ENCODE peak calls at places on chromosomes 1 and 21, in seven cellular contexts. One of them, this sample, is unnamed.

GRCh38 chr1:87024936-87025537 is 110.6 kb downstream of the HS2ST1 start:
- DNase-seq in body of pancreas: peak; percentile 7
- DNase-seq in left ventricle myocardium inferior: no peak
- DNase-seq in thoracic aorta: no peak
- DNase-seq in GM06990: peak; percentile 24
- DNase-seq in IMR-90: peak; percentile 22
- DNase-seq in bronchial epithelial cell: peak; percentile 55
- DNase-seq in this sample: peak; percentile 1

GRCh38 chr1:58881471-58881994 is 97.7 kb upstream of the JUN start:
- DNase-seq in IMR-90: peak; percentile 82
- DNase-seq in thoracic aorta: peak; percentile 40
- DNase-seq in body of pancreas: peak; percentile 69
- DNase-seq in bronchial epithelial cell: peak; percentile 86
- DNase-seq in left ventricle myocardium inferior: no peak
- DNase-seq in GM06990: no peak
- DNase-seq in this sample: no peak

GRCh38 chr21:31098576-31099005 is 60.3 kb upstream of the KRTAP19-8 start:
- DNase-seq in bronchial epithelial cell: peak; percentile 40
- DNase-seq in thoracic aorta: peak; percentile 8
- DNase-seq in left ventricle myocardium inferior: peak; percentile 69
- DNase-seq in GM06990: peak; percentile 35
- DNase-seq in IMR-90: peak; percentile 48
- DNase-seq in body of pancreas: peak; percentile 73
- DNase-seq in this sample: no peak

GRCh38 chr1:28450561-28450960 is 55.3 kb upstream of the RCC1 start:
- DNase-seq in body of pancreas: no peak
- DNase-seq in thoracic aorta: no peak
- DNase-seq in bronchial epithelial cell: no peak
- DNase-seq in GM06990: no peak
- DNase-seq in IMR-90: no peak
- DNase-seq in left ventricle myocardium inferior: no peak
- DNase-seq in this sample: no peak

GRCh38 chr1:14939527-14940284 is 213.8 kb upstream of the TMEM51 start:
- DNase-seq in thoracic aorta: no peak
- DNase-seq in IMR-90: peak; percentile 81
- DNase-seq in GM06990: no peak
- DNase-seq in bronchial epithelial cell: peak; percentile 74
- DNase-seq in left ventricle myocardium inferior: no peak
- DNase-seq in body of pancreas: no peak
- DNase-seq in this sample: no peak

GRCh38 chr1:154352245-154352580 is 26.9 kb downstream of the ATP8B2 start:
- DNase-seq in IMR-90: no peak
- DNase-seq in GM06990: no peak
- DNase-seq in bronchial epithelial cell: no peak
- DNase-seq in thoracic aorta: no peak
- DNase-seq in left ventricle myocardium inferior: no peak
- DNase-seq in body of pancreas: no peak
- DNase-seq in this sample: no peak

GRCh38 chr21:25556087-25556486 is 51.2 kb downstream of the MRPL39 start:
- DNase-seq in IMR-90: no peak
- DNase-seq in GM06990: no peak
- DNase-seq in bronchial epithelial cell: no peak
- DNase-seq in thoracic aorta: no peak
- DNase-seq in left ventricle myocardium inferior: no peak
- DNase-seq in body of pancreas: no peak
- DNase-seq in this sample: no peak

GRCh38 chr1:46812065-46812750 is 13.4 kb downstream of the CYP4B1 start:
- DNase-seq in IMR-90: no peak
- DNase-seq in GM06990: no peak
- DNase-seq in body of pancreas: no peak
- DNase-seq in left ventricle myocardium inferior: peak; percentile 47
- DNase-seq in bronchial epithelial cell: no peak
- DNase-seq in thoracic aorta: no peak
- DNase-seq in this sample: no peak

GRCh38 chr1:162110910-162111309 is 41.4 kb downstream of the NOS1AP start:
- DNase-seq in thoracic aorta: no peak
- DNase-seq in left ventricle myocardium inferior: no peak
- DNase-seq in IMR-90: no peak
- DNase-seq in GM06990: no peak
- DNase-seq in body of pancreas: no peak
- DNase-seq in bronchial epithelial cell: no peak
- DNase-seq in this sample: no peak

GRCh38 chr1:173202430-173203145 is 4.5 kb downstream of the TNFSF4 start:
- DNase-seq in IMR-90: peak; percentile 95
- DNase-seq in body of pancreas: peak; percentile 18
- DNase-seq in GM06990: no peak
- DNase-seq in left ventricle myocardium inferior: no peak
- DNase-seq in bronchial epithelial cell: peak; percentile 68
- DNase-seq in thoracic aorta: no peak
- DNase-seq in this sample: peak; percentile 35

GRCh38 chr1:15410884-15411245 is 1.2 kb downstream of the EFHD2 start:
- DNase-seq in bronchial epithelial cell: no peak
- DNase-seq in body of pancreas: no peak
- DNase-seq in IMR-90: no peak
- DNase-seq in GM06990: no peak
- DNase-seq in thoracic aorta: no peak
- DNase-seq in left ventricle myocardium inferior: no peak
- DNase-seq in this sample: no peak

GRCh38 chr1:9849691-9850441 is 26.1 kb upstream of the CLSTN1 start:
- DNase-seq in thoracic aorta: no peak
- DNase-seq in left ventricle myocardium inferior: no peak
- DNase-seq in IMR-90: no peak
- DNase-seq in body of pancreas: no peak
- DNase-seq in bronchial epithelial cell: no peak
- DNase-seq in GM06990: peak; percentile 44
- DNase-seq in this sample: no peak

GRCh38 chr1:205229399-205229861 is 1.7 kb downstream of the TMCC2 start:
- DNase-seq in IMR-90: peak; percentile 57
- DNase-seq in left ventricle myocardium inferior: no peak
- DNase-seq in body of pancreas: peak; percentile 82
- DNase-seq in GM06990: peak; percentile 63
- DNase-seq in bronchial epithelial cell: peak; percentile 62
- DNase-seq in thoracic aorta: no peak
- DNase-seq in this sample: no peak

GRCh38 chr1:84611796-84612195 is 37.6 kb upstream of the CTBS start:
- DNase-seq in GM06990: no peak
- DNase-seq in left ventricle myocardium inferior: no peak
- DNase-seq in thoracic aorta: no peak
- DNase-seq in body of pancreas: no peak
- DNase-seq in bronchial epithelial cell: no peak
- DNase-seq in IMR-90: peak; percentile 78
- DNase-seq in this sample: no peak

GRCh38 chr1:185069202-185069601 is 23.8 kb downstream of the RNF2 start:
- DNase-seq in body of pancreas: no peak
- DNase-seq in bronchial epithelial cell: no peak
- DNase-seq in IMR-90: no peak
- DNase-seq in left ventricle myocardium inferior: no peak
- DNase-seq in thoracic aorta: no peak
- DNase-seq in GM06990: no peak
- DNase-seq in this sample: no peak

GRCh38 chr1:221276911-221277310 is 397.7 kb downstream of the HLX start:
- DNase-seq in bronchial epithelial cell: no peak
- DNase-seq in IMR-90: no peak
- DNase-seq in GM06990: no peak
- DNase-seq in thoracic aorta: no peak
- DNase-seq in body of pancreas: no peak
- DNase-seq in left ventricle myocardium inferior: no peak
- DNase-seq in this sample: no peak

GRCh38 chr21:46051379-46051770 is 46.5 kb upstream of the COL6A2 start:
- DNase-seq in left ventricle myocardium inferior: no peak
- DNase-seq in body of pancreas: no peak
- DNase-seq in bronchial epithelial cell: no peak
- DNase-seq in IMR-90: no peak
- DNase-seq in GM06990: no peak
- DNase-seq in thoracic aorta: no peak
- DNase-seq in this sample: no peak

GRCh38 chr21:30194701-30195299 is 21.1 kb downstream of the CLDN8 start:
- DNase-seq in GM06990: no peak
- DNase-seq in body of pancreas: no peak
- DNase-seq in IMR-90: no peak
- DNase-seq in bronchial epithelial cell: peak; percentile 73
- DNase-seq in left ventricle myocardium inferior: no peak
- DNase-seq in thoracic aorta: no peak
- DNase-seq in this sample: peak; percentile 7

GRCh38 chr1:110059133-110059863 is 11.2 kb downstream of the ALX3 start:
- DNase-seq in body of pancreas: no peak
- DNase-seq in IMR-90: peak; percentile 24
- DNase-seq in thoracic aorta: no peak
- DNase-seq in GM06990: no peak
- DNase-seq in left ventricle myocardium inferior: no peak
- DNase-seq in bronchial epithelial cell: no peak
- DNase-seq in this sample: no peak

GRCh38 chr1:21362096-21362495 is 71.8 kb upstream of the ECE1 start:
- DNase-seq in bronchial epithelial cell: no peak
- DNase-seq in thoracic aorta: no peak
- DNase-seq in IMR-90: no peak
- DNase-seq in GM06990: no peak
- DNase-seq in left ventricle myocardium inferior: no peak
- DNase-seq in body of pancreas: no peak
- DNase-seq in this sample: no peak

GRCh38 chr1:1921459-1921862 is 2.4 kb upstream of the TMEM52 start:
- DNase-seq in bronchial epithelial cell: no peak
- DNase-seq in left ventricle myocardium inferior: no peak
- DNase-seq in GM06990: no peak
- DNase-seq in thoracic aorta: no peak
- DNase-seq in body of pancreas: no peak
- DNase-seq in IMR-90: no peak
- DNase-seq in this sample: no peak

GRCh38 chr1:180849031-180849775 is 63.5 kb upstream of the KIAA1614 start:
- DNase-seq in GM06990: peak; percentile 45
- DNase-seq in thoracic aorta: no peak
- DNase-seq in left ventricle myocardium inferior: no peak
- DNase-seq in bronchial epithelial cell: peak; percentile 31
- DNase-seq in body of pancreas: peak; percentile 46
- DNase-seq in IMR-90: no peak
- DNase-seq in this sample: no peak
- H3K4me3 ChIP-seq in GM06990: no peak overlapping the region
- H3K4me3 ChIP-seq in thoracic aorta: no peak overlapping the region
- H3K4me3 ChIP-seq in left ventricle myocardium inferior: no peak overlapping the region
- H3K4me3 ChIP-seq in bronchial epithelial cell: no peak overlapping the region
- H3K4me3 ChIP-seq in body of pancreas: no peak overlapping the region
- H3K4me3 ChIP-seq in IMR-90: no peak overlapping the region
- H3K4me3 ChIP-seq in this sample: no peak overlapping the region

GRCh38 chr21:34367320-34367935 is 3.6 kb downstream of the KCNE2 start:
- DNase-seq in body of pancreas: peak; percentile 70
- DNase-seq in GM06990: no peak
- DNase-seq in bronchial epithelial cell: peak; percentile 81
- DNase-seq in left ventricle myocardium inferior: no peak
- DNase-seq in IMR-90: peak; percentile 82
- DNase-seq in thoracic aorta: no peak
- DNase-seq in this sample: peak; percentile 25
- TF ChIP-seq CTCF in body of pancreas: peak; percentile 68
- TF ChIP-seq CTCF in GM06990: peak; percentile 80
- TF ChIP-seq CTCF in bronchial epithelial cell: peak; percentile 57
- TF ChIP-seq CTCF in left ventricle myocardium inferior: peak; percentile 73
- TF ChIP-seq CTCF in IMR-90: peak; percentile 84
- TF ChIP-seq CTCF in thoracic aorta: peak; percentile 46
- TF ChIP-seq CTCF in this sample: peak; percentile 81

DNA sequence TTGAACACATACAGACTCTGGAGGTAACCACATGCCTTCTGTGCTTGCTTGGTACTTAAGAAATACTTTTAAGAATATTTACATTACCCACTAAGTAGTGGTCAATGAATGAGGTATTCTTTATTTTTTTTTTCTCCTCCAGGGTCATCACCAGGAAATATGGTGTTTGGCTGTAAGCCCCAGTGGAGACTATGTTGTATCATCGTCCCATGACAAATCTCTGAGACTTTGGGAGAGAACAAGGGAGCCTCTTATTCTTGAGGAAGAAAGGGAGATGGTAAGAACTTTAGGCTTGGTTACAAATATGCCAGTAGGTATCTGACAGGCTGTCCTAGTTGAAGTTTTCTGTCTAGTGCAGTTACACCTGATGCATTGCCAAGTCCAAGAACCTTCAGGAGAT is 22.8 kb downstream of the WDR3 start:
- DNase-seq in GM06990: no peak
- DNase-seq in left ventricle myocardium inferior: no peak
- DNase-seq in bronchial epithelial cell: no peak
- DNase-seq in body of pancreas: no peak
- DNase-seq in thoracic aorta: no peak
- DNase-seq in IMR-90: no peak
- DNase-seq in this sample: no peak
- H3K36me3 ChIP-seq in GM06990: peaks cover 8% of the 10 kb centered on the region
- H3K36me3 ChIP-seq in left ventricle myocardium inferior: peaks cover 95% of the 10 kb centered on the region
- H3K36me3 ChIP-seq in bronchial epithelial cell: peaks cover 19% of the 10 kb centered on the region
- H3K36me3 ChIP-seq in body of pancreas: peaks cover 31% of the 10 kb centered on the region
- H3K36me3 ChIP-seq in thoracic aorta: peaks cover 45% of the 10 kb centered on the region
- H3K36me3 ChIP-seq in IMR-90: peaks cover 29% of the 10 kb centered on the region
- H3K36me3 ChIP-seq in this sample: no peaks in the 10 kb centered on the region

GRCh38 chr21:34075760-34076159 is 2.4 kb downstream of the MRPS6 start:
- DNase-seq in left ventricle myocardium inferior: no peak
- DNase-seq in body of pancreas: no peak
- DNase-seq in IMR-90: no peak
- DNase-seq in GM06990: no peak
- DNase-seq in thoracic aorta: no peak
- DNase-seq in bronchial epithelial cell: no peak
- DNase-seq in this sample: no peak
- H3K4me3 ChIP-seq in left ventricle myocardium inferior: peak overlapping the region; percentile 86
- H3K4me3 ChIP-seq in body of pancreas: no peak overlapping the region
- H3K4me3 ChIP-seq in IMR-90: no peak overlapping the region
- H3K4me3 ChIP-seq in GM06990: peak overlapping the region; percentile 88
- H3K4me3 ChIP-seq in thoracic aorta: peak overlapping the region; percentile 86
- H3K4me3 ChIP-seq in bronchial epithelial cell: no peak overlapping the region
- H3K4me3 ChIP-seq in this sample: peak overlapping the region; percentile 90

GRCh38 chr1:30715216-30715615 is 8.2 kb downstream of the MATN1 start:
- DNase-seq in bronchial epithelial cell: no peak
- DNase-seq in thoracic aorta: no peak
- DNase-seq in IMR-90: no peak
- DNase-seq in left ventricle myocardium inferior: no peak
- DNase-seq in GM06990: no peak
- DNase-seq in body of pancreas: no peak
- DNase-seq in this sample: no peak
- TF ChIP-seq CTCF in bronchial epithelial cell: peak; percentile 50
- TF ChIP-seq CTCF in thoracic aorta: peak; percentile 35
- TF ChIP-seq CTCF in IMR-90: peak; percentile 30
- TF ChIP-seq CTCF in left ventricle myocardium inferior: peak; percentile 24
- TF ChIP-seq CTCF in GM06990: peak; percentile 43
- TF ChIP-seq CTCF in body of pancreas: no peak
- TF ChIP-seq CTCF in this sample: peak; percentile 42